ENCODE peak calls at places on chromosomes 3 and 15, in ten cellular contexts. L, R, P, O, K, N, M, G, X and S are unnamed samples.

GRCh38 chr3:71309342-71309741 is 274.2 kb downstream of the FOXP1 start:
- DNase-seq in L (no peak), R (no peak), P (no peak), O (no peak), K (no peak), N (peak; percentile 27), M (no peak), G (no peak), X (no peak), S (no peak)

GRCh38 chr3:119810018-119810435 is 28.1 kb downstream of the NR1I2 start:
- DNase-seq in L (peak; percentile 88), R (no peak), P (peak; percentile 78), O (no peak), K (no peak), N (peak; percentile 33), M (no peak), G (no peak), X (peak; percentile 10), S (peak; percentile 80)

GRCh38 chr3:72721696-72722381 is 126.4 kb downstream of the SHQ1 start:
- DNase-seq in L (no peak), R (no peak), P (no peak), O (no peak), K (no peak), N (no peak), M (no peak), G (no peak), X (no peak), S (no peak)

GRCh38 chr3:42651248-42652091 is 2.0 kb upstream of the ZBTB47 start:
- DNase-seq in L (no peak), R (no peak), P (no peak), O (no peak), K (no peak), N (no peak), M (no peak), G (no peak), X (no peak), S (no peak)

GRCh38 chr15:65553691-65554090 is 23.4 kb downstream of the HACD3 start:
- DNase-seq in L (no peak), R (no peak), P (no peak), O (no peak), K (no peak), N (no peak), M (no peak), G (no peak), X (no peak), S (no peak)

GRCh38 chr3:113685956-113686721 is 10.3 kb downstream of the USF3 start:
- DNase-seq in L (no peak), R (no peak), P (no peak), O (no peak), K (no peak), N (no peak), M (peak; percentile 39), G (no peak), X (no peak), S (no peak)

GRCh38 chr3:32297366-32297765 is 58.9 kb downstream of the CMTM8 start:
- DNase-seq in L (no peak), R (no peak), P (no peak), O (no peak), K (no peak), N (peak; percentile 43), M (no peak), G (no peak), X (peak; percentile 40), S (no peak)

GRCh38 chr3:10306156-10306555 is 13.4 kb upstream of the GHRL start:
- DNase-seq in L (no peak), R (no peak), P (no peak), O (no peak), K (no peak), N (no peak), M (no peak), G (no peak), X (no peak), S (no peak)

GRCh38 chr15:74541494-74542191 is 623 bp downstream of the ARID3B start:
- DNase-seq in L (peak; percentile 82), R (no peak), P (peak; percentile 80), O (no peak), K (no peak), N (peak; percentile 48), M (no peak), G (no peak), X (peak; percentile 39), S (peak; percentile 54)

GRCh38 chr3:197181751-197182150 is 116.7 kb downstream of the DLG1 start:
- DNase-seq in L (no peak), R (no peak), P (no peak), O (no peak), K (peak; percentile 27), N (no peak), M (peak; percentile 17), G (no peak), X (no peak), S (no peak)

GRCh38 chr3:29072626-29073025 is 208.2 kb upstream of the RBMS3 start:
- DNase-seq in L (no peak), R (no peak), P (no peak), O (no peak), K (no peak), N (no peak), M (no peak), G (no peak), X (no peak), S (no peak)

GRCh38 chr3:184336484-184337230 is 743 bp upstream of the FAM131A start:
- DNase-seq in L (no peak), R (peak; percentile 46), P (peak; percentile 46), O (no peak), K (no peak), N (no peak), M (no peak), G (no peak), X (no peak), S (no peak)

GRCh38 chr15:99143655-99144610 is 39.1 kb downstream of the SYNM start:
- DNase-seq in L (no peak), R (no peak), P (no peak), O (no peak), K (no peak), N (no peak), M (no peak), G (peak; percentile 78), X (no peak), S (no peak)